ENCODE peak calls at places on chromosomes 6 and 20, in nine cellular contexts. T, P, Q, B, N, G, A, E and V are unnamed samples.

GRCh38 chr6:143337201-143337949 is 113.1 kb downstream of the ADAT2 start:
- DNase-seq in T (no peak), P (no peak), Q (peak), B (peak), N (peak), G (no peak), A (no peak), E (peak), V (no peak)

GRCh38 chr6:37934276-37934675 is 114.7 kb downstream of the ZFAND3 start:
- DNase-seq in T (no peak), P (no peak), Q (no peak), B (no peak), N (no peak), G (no peak), A (peak), E (no peak), V (no peak)

GRCh38 chr6:51479296-51479695 is 608.1 kb downstream of the PKHD1 start:
- DNase-seq in T (no peak), P (no peak), Q (no peak), B (no peak), N (no peak), G (no peak), A (no peak), E (no peak), V (no peak)

GRCh38 chr6:40796280-40797223 is 209.4 kb upstream of the LRFN2 start:
- DNase-seq in T (no peak), P (no peak), Q (no peak), B (no peak), N (no peak), G (no peak), A (peak), E (no peak), V (no peak)

GRCh38 chr20:36573798-36574277 is 441 bp downstream of the TGIF2 start:
- DNase-seq in T (peak), P (peak), Q (peak), B (peak), N (no peak), G (no peak), A (no peak), E (no peak), V (no peak)

GRCh38 chr6:52534966-52535390 is 41.9 kb downstream of the TRAM2 start:
- DNase-seq in T (no peak), P (no peak), Q (peak), B (no peak), N (no peak), G (no peak), A (no peak), E (no peak), V (no peak)

GRCh38 chr6:53174996-53175395 is 26.4 kb upstream of the GCM1 start:
- DNase-seq in T (no peak), P (no peak), Q (no peak), B (no peak), N (no peak), G (no peak), A (no peak), E (no peak), V (no peak)

GRCh38 chr20:24690408-24690807 is 221.0 kb downstream of the SYNDIG1 start:
- DNase-seq in T (no peak), P (no peak), Q (no peak), B (peak), N (no peak), G (no peak), A (no peak), E (no peak), V (peak)

GRCh38 chr6:83853178-83853967 is at the start of gene RIPPLY2:
- DNase-seq in T (no peak), P (peak), Q (peak), B (peak), N (peak), G (no peak), A (peak), E (peak), V (no peak)

GRCh38 chr20:9241232-9241692 is 172.4 kb downstream of the PLCB4 start:
- DNase-seq in T (no peak), P (peak), Q (no peak), B (no peak), N (no peak), G (peak), A (peak), E (peak), V (no peak)

GRCh38 chr6:31575335-31575901 is at the start of gene TNF:
- DNase-seq in T (peak), P (peak), Q (peak), B (peak), N (no peak), G (no peak), A (no peak), E (no peak), V (no peak)

GRCh38 chr6:157976345-157977175 is 5.1 kb upstream of the SYNJ2 start:
- DNase-seq in T (peak), P (no peak), Q (no peak), B (peak), N (no peak), G (no peak), A (no peak), E (no peak), V (no peak)

GRCh38 chr6:135535989-135536414 is 38.5 kb upstream of the AHI1 start:
- DNase-seq in T (no peak), P (peak), Q (no peak), B (no peak), N (no peak), G (peak), A (peak), E (peak), V (no peak)

GRCh38 chr20:50694379-50695143 is 3.2 kb upstream of the RIPOR3 start:
- DNase-seq in T (no peak), P (peak), Q (no peak), B (no peak), N (no peak), G (no peak), A (peak), E (no peak), V (no peak)

GRCh38 chr6:63819831-63820230 is 184.2 kb downstream of the PHF3 start:
- DNase-seq in T (no peak), P (no peak), Q (no peak), B (no peak), N (no peak), G (no peak), A (no peak), E (no peak), V (no peak)

GRCh38 chr6:37077459-37078296 is 72.2 kb downstream of the FGD2 start:
- DNase-seq in T (peak), P (peak), Q (no peak), B (peak), N (peak), G (peak), A (peak), E (no peak), V (peak)

GRCh38 chr6:151014404-151015150 is 149.1 kb downstream of the MTHFD1L start:
- DNase-seq in T (peak), P (peak), Q (peak), B (peak), N (peak), G (peak), A (peak), E (peak), V (no peak)

GRCh38 chr6:54981276-54981609 is 134.7 kb downstream of the FAM83B start:
- DNase-seq in T (no peak), P (no peak), Q (no peak), B (no peak), N (no peak), G (no peak), A (no peak), E (no peak), V (no peak)

GRCh38 chr6:104087765-104088164 is 772.0 kb downstream of the HACE1 start:
- DNase-seq in T (no peak), P (no peak), Q (no peak), B (no peak), N (no peak), G (no peak), A (no peak), E (no peak), V (no peak)

GRCh38 chr6:44977406-44977740 is 350.8 kb upstream of the RUNX2 start:
- DNase-seq in T (no peak), P (no peak), Q (peak), B (no peak), N (no peak), G (no peak), A (no peak), E (no peak), V (no peak)

GRCh38 chr6:44630125-44631028 is 242.9 kb downstream of the CDC5L start:
- DNase-seq in T (no peak), P (peak), Q (no peak), B (peak), N (peak), G (peak), A (peak), E (peak), V (no peak)

GRCh38 chr6:150116195-150116800 is 26.5 kb upstream of the PPP1R14C start:
- DNase-seq in T (no peak), P (peak), Q (no peak), B (peak), N (no peak), G (no peak), A (no peak), E (no peak), V (no peak)

DNA sequence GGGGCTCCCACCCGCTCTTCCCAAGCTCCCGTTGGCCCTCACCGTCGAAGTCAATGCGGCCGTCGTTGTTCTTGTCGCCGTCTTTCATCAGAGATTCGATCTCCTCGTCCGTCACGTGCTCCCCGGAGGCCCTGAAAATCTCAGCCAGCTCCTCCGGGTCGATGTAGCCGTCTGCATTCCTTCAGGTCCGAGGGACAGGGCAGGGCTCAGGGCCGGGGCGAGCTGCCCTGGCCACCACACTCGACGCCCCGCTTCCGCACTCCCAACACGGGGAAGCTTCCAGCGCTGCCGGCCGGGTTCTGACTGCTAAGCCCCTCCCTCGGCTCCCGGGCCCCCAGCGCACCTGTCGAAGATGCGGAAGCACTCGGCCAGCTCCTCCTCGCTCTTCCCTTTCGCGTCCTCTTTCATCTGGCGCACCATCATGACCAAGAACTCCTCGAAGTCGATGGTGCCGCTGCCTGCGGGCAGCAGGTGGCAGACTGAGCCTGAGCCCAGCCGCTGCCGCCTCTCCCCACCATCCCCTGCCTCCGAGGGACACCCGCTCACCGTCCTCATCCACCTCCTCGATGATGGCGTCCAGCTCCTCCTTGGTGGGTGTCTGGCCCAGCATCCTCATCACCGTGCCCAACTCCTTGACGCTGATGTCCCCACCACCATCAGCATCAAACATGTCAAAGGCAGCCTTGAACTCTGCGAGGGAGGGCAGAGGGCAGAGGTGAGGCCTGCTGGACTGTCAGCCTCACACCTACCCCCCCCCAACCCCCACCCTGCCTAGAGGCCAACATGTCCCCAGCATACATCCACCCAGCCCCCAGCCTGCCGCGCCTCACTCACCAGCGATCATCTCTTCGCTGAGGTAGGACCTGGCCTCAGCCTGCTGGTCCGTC is 2.9 kb downstream of the TNNC2 start:
- DNase-seq in T (no peak), P (peak), Q (peak), B (no peak), N (peak), G (no peak), A (peak), E (peak), V (no peak)
- TF ChIP-seq CTCF in T (peak), P (peak), Q (peak), B (no peak), N (no peak), G (peak), A (peak), E (no peak), V (peak)

DNA sequence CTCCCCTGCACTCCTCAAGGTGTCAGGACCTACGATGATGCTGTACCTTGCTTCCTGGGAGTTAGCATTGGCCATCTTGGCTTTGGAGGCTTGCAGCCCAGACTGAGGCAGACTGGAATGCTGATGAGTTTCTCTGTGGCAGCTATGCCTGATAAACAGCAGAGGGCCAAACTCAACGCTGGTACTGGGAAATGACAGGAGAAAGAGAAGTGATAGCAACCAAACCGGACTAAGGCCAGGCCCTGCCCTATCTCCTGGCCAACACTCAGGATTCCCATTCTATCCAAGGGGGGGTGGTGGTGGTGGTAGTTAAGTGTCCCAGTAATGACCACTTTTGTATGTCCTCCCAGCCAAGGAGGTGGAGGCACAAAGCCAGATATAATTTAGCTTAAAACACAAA is 90.0 kb upstream of the DTNBP1 start:
- DNase-seq in T (no peak), P (no peak), Q (no peak), B (no peak), N (no peak), G (no peak), A (no peak), E (peak), V (no peak)
- TF ChIP-seq CTCF in T (no peak), P (peak), Q (no peak), B (no peak), N (no peak), G (peak), A (no peak), E (no peak), V (peak)

GRCh38 chr6:489001-489400 is 97.4 kb downstream of the IRF4 start:
- DNase-seq in T (no peak), P (no peak), Q (no peak), B (no peak), N (no peak), G (no peak), A (no peak), E (no peak), V (no peak)
- TF ChIP-seq CTCF in T (no peak), P (no peak), Q (no peak), B (no peak), N (no peak), G (no peak), A (no peak), E (no peak), V (no peak)

GRCh38 chr6:115540077-115540869 is 520.4 kb downstream of the FRK start:
- DNase-seq in T (no peak), P (no peak), Q (no peak), B (no peak), N (no peak), G (no peak), A (no peak), E (no peak), V (no peak)

GRCh38 chr6:115544765-115545409 is 515.8 kb downstream of the FRK start:
- DNase-seq in T (no peak), P (no peak), Q (no peak), B (no peak), N (no peak), G (no peak), A (peak), E (no peak), V (no peak)

GRCh38 chr6:115539531-115539930 is 521.2 kb downstream of the FRK start:
- DNase-seq in T (no peak), P (no peak), Q (no peak), B (no peak), N (no peak), G (no peak), A (no peak), E (no peak), V (no peak)

DNA sequence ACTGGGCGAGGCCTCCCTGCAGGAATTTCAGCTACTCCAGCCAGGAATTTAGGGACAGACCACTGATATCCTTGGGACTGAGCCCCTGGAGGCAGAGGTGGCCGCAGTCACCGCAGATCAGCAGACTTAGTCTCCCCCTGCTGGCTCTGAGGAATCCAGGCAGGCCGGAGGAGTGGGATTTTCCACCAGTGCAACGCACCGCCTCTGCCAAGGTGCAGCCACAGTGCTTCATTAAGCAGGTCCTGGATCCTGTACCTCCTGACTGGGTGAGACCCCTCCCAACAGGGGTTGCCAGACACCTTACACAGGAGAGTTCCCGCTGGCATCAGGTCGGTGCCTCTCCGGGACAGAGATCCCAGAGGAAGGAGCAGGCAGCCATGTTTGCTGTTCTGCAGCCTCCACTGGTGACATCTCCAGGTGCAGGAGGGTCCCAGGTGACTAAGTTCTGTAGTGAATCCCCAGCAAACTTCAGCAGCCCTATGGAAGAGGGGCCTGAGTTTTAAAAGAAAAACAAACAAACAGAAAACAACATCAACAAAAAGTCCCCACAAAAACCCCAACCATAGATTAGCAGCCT is 515.2 kb downstream of the FRK start:
- DNase-seq in T (no peak), P (no peak), Q (no peak), B (no peak), N (peak), G (no peak), A (no peak), E (peak), V (peak)
- TF ChIP-seq CTCF in T (peak), P (no peak), Q (no peak), B (no peak), N (peak), G (no peak), A (peak), E (peak), V (peak)

GRCh38 chr20:19212524-19213502 is at the start of gene SLC24A3:
- DNase-seq in T (peak), P (peak), Q (peak), B (peak), N (peak), G (no peak), A (peak), E (peak), V (no peak)

GRCh38 chr20:19211252-19211651 is 1.2 kb upstream of the SLC24A3 start:
- DNase-seq in T (no peak), P (no peak), Q (no peak), B (no peak), N (no peak), G (no peak), A (no peak), E (no peak), V (no peak)

GRCh38 chr20:19213946-19214490 is 1.6 kb downstream of the SLC24A3 start:
- DNase-seq in T (no peak), P (no peak), Q (no peak), B (no peak), N (no peak), G (no peak), A (no peak), E (no peak), V (no peak)

GRCh38 chr20:19210426-19211155 is 1.9 kb upstream of the SLC24A3 start:
- DNase-seq in T (no peak), P (no peak), Q (no peak), B (no peak), N (no peak), G (no peak), A (peak), E (no peak), V (no peak)

GRCh38 chr20:19211661-19212523 is 550 bp upstream of the SLC24A3 start:
- DNase-seq in T (peak), P (no peak), Q (peak), B (no peak), N (peak), G (no peak), A (no peak), E (no peak), V (no peak)
- TF ChIP-seq CTCF in T (peak), P (no peak), Q (peak), B (no peak), N (no peak), G (no peak), A (no peak), E (no peak), V (no peak)

GRCh38 chr6:111724505-111724904 is 118.8 kb upstream of the TRAF3IP2 start:
- DNase-seq in T (no peak), P (no peak), Q (peak), B (no peak), N (no peak), G (no peak), A (no peak), E (no peak), V (no peak)

GRCh38 chr6:111725446-111726112 is 119.9 kb upstream of the TRAF3IP2 start:
- DNase-seq in T (peak), P (no peak), Q (no peak), B (no peak), N (no peak), G (no peak), A (no peak), E (no peak), V (no peak)

GRCh38 chr6:111730835-111731234 is 125.2 kb upstream of the TRAF3IP2 start:
- DNase-seq in T (no peak), P (no peak), Q (no peak), B (no peak), N (no peak), G (no peak), A (no peak), E (no peak), V (no peak)

GRCh38 chr6:111727041-111727440 is 121.4 kb upstream of the TRAF3IP2 start:
- DNase-seq in T (no peak), P (no peak), Q (no peak), B (no peak), N (no peak), G (no peak), A (peak), E (no peak), V (no peak)

DNA sequence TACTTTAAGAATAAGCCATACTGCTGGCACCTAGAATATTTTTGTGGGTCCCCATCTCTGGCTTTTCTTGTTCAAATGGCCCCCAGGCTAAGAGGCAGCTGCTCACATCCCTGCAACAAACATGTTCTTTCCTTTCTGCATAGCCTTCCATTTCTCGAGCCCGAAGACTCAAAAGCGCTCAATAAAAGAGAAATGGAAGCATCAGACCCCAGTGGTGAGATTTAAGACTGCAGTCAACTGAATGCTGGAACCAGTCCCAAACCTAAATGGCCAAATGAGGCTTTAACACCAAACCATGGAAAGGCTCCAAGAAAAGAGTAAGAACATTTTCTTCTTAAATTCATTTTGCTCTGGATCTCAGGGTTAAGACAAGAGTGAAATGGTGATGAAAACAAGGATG is 122.1 kb upstream of the TRAF3IP2 start:
- DNase-seq in T (no peak), P (no peak), Q (no peak), B (no peak), N (no peak), G (no peak), A (peak), E (peak), V (no peak)
- TF ChIP-seq CTCF in T (peak), P (peak), Q (peak), B (no peak), N (peak), G (peak), A (peak), E (no peak), V (peak)

DNA sequence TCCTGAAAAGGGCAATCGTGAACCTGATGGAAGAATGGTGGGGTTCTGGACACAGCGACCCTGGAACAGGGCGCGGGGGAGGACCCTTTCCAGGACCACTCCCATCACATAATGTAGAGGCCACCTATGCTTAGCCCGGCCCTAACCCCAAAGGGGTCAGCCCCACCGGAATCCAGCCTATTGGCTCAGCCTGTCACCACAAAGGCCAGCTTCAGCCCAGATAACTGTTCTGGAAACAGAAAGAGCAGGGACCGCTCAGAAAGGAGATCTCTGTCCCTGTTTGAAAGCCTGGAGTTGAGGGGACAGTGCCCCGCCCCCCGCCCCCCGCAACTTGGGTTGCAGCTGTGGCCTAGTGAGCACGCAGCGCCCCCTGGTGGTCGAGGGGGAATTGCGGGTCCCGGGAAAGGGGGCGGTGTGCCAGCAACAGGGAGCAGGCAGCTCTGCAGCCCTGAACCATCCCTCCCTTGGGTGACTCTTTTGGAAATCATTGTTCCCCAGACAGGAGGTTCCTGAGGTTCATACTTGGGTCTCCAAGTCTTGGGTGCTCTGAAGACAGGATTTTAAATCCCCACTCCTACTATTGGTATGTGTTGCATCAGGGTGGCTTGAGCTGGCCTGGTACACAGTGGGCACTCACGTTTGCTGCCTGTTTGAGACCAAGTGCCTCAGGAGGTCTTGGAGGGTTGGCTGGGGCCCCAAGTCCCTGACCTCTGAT is 1.5 kb downstream of the SIGLEC1 start:
- DNase-seq in T (peak), P (peak), Q (peak), B (peak), N (peak), G (peak), A (peak), E (peak), V (no peak)
- TF ChIP-seq CTCF in T (peak), P (peak), Q (peak), B (peak), N (peak), G (peak), A (peak), E (peak), V (peak)